ENCODE peak calls at places on chromosomes 7 and 10, in five cellular contexts. E, I, P, F and O are unnamed samples.

GRCh38 chr10:104406715-104407517 is 53.3 kb downstream of the CFAP58 start:
- DNase-seq in E (no peak), I (peak), P (peak), F (no peak), O (no peak)

GRCh38 chr10:69504576-69505250 is 53.4 kb downstream of the TSPAN15 start:
- DNase-seq in E (no peak), I (no peak), P (no peak), F (no peak), O (no peak)

GRCh38 chr10:45000138-45000763 is 472 bp upstream of the ZNF22 start:
- DNase-seq in E (peak), I (no peak), P (peak), F (no peak), O (no peak)

GRCh38 chr7:105336009-105336408 is 52.7 kb downstream of the SRPK2 start:
- DNase-seq in E (no peak), I (peak), P (peak), F (no peak), O (no peak)

GRCh38 chr10:32205666-32206065 is 141.3 kb downstream of the EPC1 start:
- DNase-seq in E (no peak), I (no peak), P (no peak), F (no peak), O (no peak)

GRCh38 chr10:86362129-86362527 is 4.5 kb downstream of the GRID1 start:
- DNase-seq in E (no peak), I (no peak), P (no peak), F (no peak), O (no peak)

GRCh38 chr10:130194991-130195645 is 58.9 kb downstream of the GLRX3 start:
- DNase-seq in E (no peak), I (no peak), P (no peak), F (no peak), O (no peak)

GRCh38 chr7:73718905-73719805 is at the start of gene STX1A:
- DNase-seq in E (peak), I (peak), P (peak), F (peak), O (peak)

GRCh38 chr10:118148245-118148644 is 101.5 kb upstream of the RAB11FIP2 start:
- DNase-seq in E (no peak), I (no peak), P (no peak), F (no peak), O (no peak)

GRCh38 chr10:30967654-30968421 is 63.8 kb downstream of the ZNF438 start:
- DNase-seq in E (no peak), I (no peak), P (no peak), F (no peak), O (no peak)

GRCh38 chr10:12780634-12781601 is 220.6 kb downstream of the CCDC3 start:
- DNase-seq in E (no peak), I (no peak), P (peak), F (no peak), O (no peak)

GRCh38 chr10:58755688-58756087 is 243.0 kb downstream of the BICC1 start:
- DNase-seq in E (no peak), I (no peak), P (no peak), F (no peak), O (no peak)

GRCh38 chr10:118523775-118524174 is 71.7 kb downstream of the PRLHR start:
- DNase-seq in E (no peak), I (no peak), P (no peak), F (no peak), O (no peak)

GRCh38 chr10:115829501-115830215 is 443.3 kb downstream of the GFRA1 start:
- DNase-seq in E (no peak), I (no peak), P (no peak), F (no peak), O (no peak)

GRCh38 chr10:4701016-4701415 is 125.0 kb upstream of the AKR1E2 start:
- DNase-seq in E (no peak), I (no peak), P (no peak), F (no peak), O (no peak)